ENCODE peak calls at places on chromosomes 3 and 15, in ten cellular contexts. One of them, this sample, is unnamed.

GRCh38 chr15:58472221-58472620 is 40.4 kb downstream of the LIPC start:
- DNase-seq in stimulated activated CD8-positive, alpha-beta memory T cell treated with anti-CD3 and anti-CD28 coated beads, Interleukin-12 subunit alpha, Interleukin-12 subunit beta, amount 100 ng/mL, for 4 hours: no peak
- DNase-seq in HTR-8/SVneo: no peak
- DNase-seq in NCI-H460: no peak
- DNase-seq in GM04504: no peak
- DNase-seq in astrocyte of the spinal cord: no peak
- DNase-seq in WTC11: no peak
- DNase-seq in activated T-cell treated with anti-CD3 and anti-CD28 coated beads for 48 hours: no peak
- DNase-seq in activated CD4-positive, alpha-beta memory T cell treated with anti-CD3 and anti-CD28 coated beads, Interleukin-2, amount 10 ng/mL, durations not matched to agents 7 days and 5 days: no peak
- DNase-seq in MV-4-11: no peak
- DNase-seq in this sample: no peak

GRCh38 chr3:177931346-177931745 is 604.9 kb upstream of the KCNMB2 start:
- DNase-seq in stimulated activated CD8-positive, alpha-beta memory T cell treated with anti-CD3 and anti-CD28 coated beads, Interleukin-12 subunit alpha, Interleukin-12 subunit beta, amount 100 ng/mL, for 4 hours: no peak
- DNase-seq in HTR-8/SVneo: no peak
- DNase-seq in NCI-H460: no peak
- DNase-seq in GM04504: no peak
- DNase-seq in astrocyte of the spinal cord: no peak
- DNase-seq in WTC11: no peak
- DNase-seq in activated T-cell treated with anti-CD3 and anti-CD28 coated beads for 48 hours: no peak
- DNase-seq in activated CD4-positive, alpha-beta memory T cell treated with anti-CD3 and anti-CD28 coated beads, Interleukin-2, amount 10 ng/mL, durations not matched to agents 7 days and 5 days: no peak
- DNase-seq in MV-4-11: no peak
- DNase-seq in this sample: no peak

GRCh38 chr3:134956395-134956794 is 161.3 kb downstream of the EPHB1 start:
- DNase-seq in stimulated activated CD8-positive, alpha-beta memory T cell treated with anti-CD3 and anti-CD28 coated beads, Interleukin-12 subunit alpha, Interleukin-12 subunit beta, amount 100 ng/mL, for 4 hours: no peak
- DNase-seq in HTR-8/SVneo: no peak
- DNase-seq in NCI-H460: no peak
- DNase-seq in GM04504: no peak
- DNase-seq in astrocyte of the spinal cord: no peak
- DNase-seq in WTC11: no peak
- DNase-seq in activated T-cell treated with anti-CD3 and anti-CD28 coated beads for 48 hours: no peak
- DNase-seq in activated CD4-positive, alpha-beta memory T cell treated with anti-CD3 and anti-CD28 coated beads, Interleukin-2, amount 10 ng/mL, durations not matched to agents 7 days and 5 days: no peak
- DNase-seq in MV-4-11: no peak
- DNase-seq in this sample: no peak

GRCh38 chr3:197001106-197001971 is 28.3 kb downstream of the MELTF start:
- DNase-seq in stimulated activated CD8-positive, alpha-beta memory T cell treated with anti-CD3 and anti-CD28 coated beads, Interleukin-12 subunit alpha, Interleukin-12 subunit beta, amount 100 ng/mL, for 4 hours: no peak
- DNase-seq in HTR-8/SVneo: no peak
- DNase-seq in NCI-H460: no peak
- DNase-seq in GM04504: no peak
- DNase-seq in astrocyte of the spinal cord: no peak
- DNase-seq in WTC11: no peak
- DNase-seq in activated T-cell treated with anti-CD3 and anti-CD28 coated beads for 48 hours: no peak
- DNase-seq in activated CD4-positive, alpha-beta memory T cell treated with anti-CD3 and anti-CD28 coated beads, Interleukin-2, amount 10 ng/mL, durations not matched to agents 7 days and 5 days: no peak
- DNase-seq in MV-4-11: no peak
- DNase-seq in this sample: no peak

GRCh38 chr3:151282921-151283320 is 4.6 kb upstream of the P2RY14 start:
- DNase-seq in stimulated activated CD8-positive, alpha-beta memory T cell treated with anti-CD3 and anti-CD28 coated beads, Interleukin-12 subunit alpha, Interleukin-12 subunit beta, amount 100 ng/mL, for 4 hours: no peak
- DNase-seq in HTR-8/SVneo: peak
- DNase-seq in NCI-H460: peak
- DNase-seq in GM04504: peak
- DNase-seq in astrocyte of the spinal cord: peak
- DNase-seq in WTC11: no peak
- DNase-seq in activated T-cell treated with anti-CD3 and anti-CD28 coated beads for 48 hours: no peak
- DNase-seq in activated CD4-positive, alpha-beta memory T cell treated with anti-CD3 and anti-CD28 coated beads, Interleukin-2, amount 10 ng/mL, durations not matched to agents 7 days and 5 days: no peak
- DNase-seq in MV-4-11: peak
- DNase-seq in this sample: no peak

GRCh38 chr3:50269977-50270413 is 1.0 kb downstream of the SEMA3B start:
- DNase-seq in stimulated activated CD8-positive, alpha-beta memory T cell treated with anti-CD3 and anti-CD28 coated beads, Interleukin-12 subunit alpha, Interleukin-12 subunit beta, amount 100 ng/mL, for 4 hours: no peak
- DNase-seq in HTR-8/SVneo: peak
- DNase-seq in NCI-H460: no peak
- DNase-seq in GM04504: no peak
- DNase-seq in astrocyte of the spinal cord: no peak
- DNase-seq in WTC11: no peak
- DNase-seq in activated T-cell treated with anti-CD3 and anti-CD28 coated beads for 48 hours: no peak
- DNase-seq in activated CD4-positive, alpha-beta memory T cell treated with anti-CD3 and anti-CD28 coated beads, Interleukin-2, amount 10 ng/mL, durations not matched to agents 7 days and 5 days: no peak
- DNase-seq in MV-4-11: no peak
- DNase-seq in this sample: no peak

GRCh38 chr3:28761380-28761779 is 412.8 kb upstream of the AZI2 start:
- DNase-seq in stimulated activated CD8-positive, alpha-beta memory T cell treated with anti-CD3 and anti-CD28 coated beads, Interleukin-12 subunit alpha, Interleukin-12 subunit beta, amount 100 ng/mL, for 4 hours: no peak
- DNase-seq in HTR-8/SVneo: no peak
- DNase-seq in NCI-H460: no peak
- DNase-seq in GM04504: no peak
- DNase-seq in astrocyte of the spinal cord: no peak
- DNase-seq in WTC11: no peak
- DNase-seq in activated T-cell treated with anti-CD3 and anti-CD28 coated beads for 48 hours: no peak
- DNase-seq in activated CD4-positive, alpha-beta memory T cell treated with anti-CD3 and anti-CD28 coated beads, Interleukin-2, amount 10 ng/mL, durations not matched to agents 7 days and 5 days: no peak
- DNase-seq in MV-4-11: no peak
- DNase-seq in this sample: no peak

GRCh38 chr15:70235347-70235746 is 137.6 kb upstream of the TLE3 start:
- DNase-seq in stimulated activated CD8-positive, alpha-beta memory T cell treated with anti-CD3 and anti-CD28 coated beads, Interleukin-12 subunit alpha, Interleukin-12 subunit beta, amount 100 ng/mL, for 4 hours: no peak
- DNase-seq in HTR-8/SVneo: no peak
- DNase-seq in NCI-H460: no peak
- DNase-seq in GM04504: no peak
- DNase-seq in astrocyte of the spinal cord: no peak
- DNase-seq in WTC11: no peak
- DNase-seq in activated T-cell treated with anti-CD3 and anti-CD28 coated beads for 48 hours: no peak
- DNase-seq in activated CD4-positive, alpha-beta memory T cell treated with anti-CD3 and anti-CD28 coated beads, Interleukin-2, amount 10 ng/mL, durations not matched to agents 7 days and 5 days: no peak
- DNase-seq in MV-4-11: no peak
- DNase-seq in this sample: no peak